ENCODE peak calls at places on chromosomes 5 and 9, in four cellular contexts. One of them, this sample, is unnamed.

GRCh38 chr5:33260098-33260497 is 180.7 kb upstream of the TARS1 start:
- DNase-seq in epithelial cell of prostate: no peak
- DNase-seq in heart right ventricle: no peak
- DNase-seq in substantia nigra: no peak
- DNase-seq in this sample: no peak

GRCh38 chr5:148836272-148837250 is 10.2 kb downstream of the ADRB2 start:
- DNase-seq in epithelial cell of prostate: no peak
- DNase-seq in heart right ventricle: no peak
- DNase-seq in substantia nigra: no peak
- DNase-seq in this sample: no peak

GRCh38 chr5:81247441-81247972 is 14.4 kb downstream of the CKMT2 start:
- DNase-seq in epithelial cell of prostate: no peak
- DNase-seq in heart right ventricle: no peak
- DNase-seq in substantia nigra: no peak
- DNase-seq in this sample: no peak

GRCh38 chr5:123359454-123359853 is 63.7 kb downstream of the CEP120 start:
- DNase-seq in epithelial cell of prostate: no peak
- DNase-seq in heart right ventricle: no peak
- DNase-seq in substantia nigra: no peak
- DNase-seq in this sample: no peak

GRCh38 chr5:43274435-43275114 is 38.6 kb downstream of the HMGCS1 start:
- DNase-seq in epithelial cell of prostate: no peak
- DNase-seq in heart right ventricle: no peak
- DNase-seq in substantia nigra: no peak
- DNase-seq in this sample: no peak

GRCh38 chr5:63131618-63132285 is 553.1 kb downstream of the LRRC70 start:
- DNase-seq in epithelial cell of prostate: peak; percentile 69
- DNase-seq in heart right ventricle: no peak
- DNase-seq in substantia nigra: no peak
- DNase-seq in this sample: no peak

GRCh38 chr9:121684381-121685145 is 33.1 kb downstream of the DAB2IP start:
- DNase-seq in epithelial cell of prostate: no peak
- DNase-seq in heart right ventricle: no peak
- DNase-seq in substantia nigra: no peak
- DNase-seq in this sample: no peak

GRCh38 chr5:110402562-110402961 is 323.9 kb downstream of the TMEM232 start:
- DNase-seq in epithelial cell of prostate: no peak
- DNase-seq in heart right ventricle: no peak
- DNase-seq in substantia nigra: no peak
- DNase-seq in this sample: no peak

GRCh38 chr5:124570285-124571035 is 176.0 kb downstream of the ZNF608 start:
- DNase-seq in epithelial cell of prostate: no peak
- DNase-seq in heart right ventricle: no peak
- DNase-seq in substantia nigra: no peak
- DNase-seq in this sample: no peak

GRCh38 chr9:134307223-134307600 is 19.0 kb upstream of the RXRA start:
- DNase-seq in epithelial cell of prostate: no peak
- DNase-seq in heart right ventricle: no peak
- DNase-seq in substantia nigra: no peak
- DNase-seq in this sample: no peak

GRCh38 chr5:113020461-113021273 is 44.1 kb downstream of the DCP2 start:
- DNase-seq in epithelial cell of prostate: peak; percentile 79
- DNase-seq in heart right ventricle: no peak
- DNase-seq in substantia nigra: no peak
- DNase-seq in this sample: no peak

GRCh38 chr5:51156838-51157237 is 226.4 kb upstream of the ISL1 start:
- DNase-seq in epithelial cell of prostate: no peak
- DNase-seq in heart right ventricle: no peak
- DNase-seq in substantia nigra: no peak
- DNase-seq in this sample: no peak

GRCh38 chr9:33041459-33042188 is 16.6 kb downstream of the DNAJA1 start:
- DNase-seq in epithelial cell of prostate: no peak
- DNase-seq in heart right ventricle: no peak
- DNase-seq in substantia nigra: no peak
- DNase-seq in this sample: no peak

GRCh38 chr9:130301483-130302286 is 36.1 kb downstream of the HMCN2 start:
- DNase-seq in epithelial cell of prostate: no peak
- DNase-seq in heart right ventricle: peak; percentile 84
- DNase-seq in substantia nigra: no peak
- DNase-seq in this sample: no peak

GRCh38 chr9:134493471-134494272 is 147.9 kb upstream of the COL5A1 start:
- DNase-seq in epithelial cell of prostate: no peak
- DNase-seq in heart right ventricle: no peak
- DNase-seq in substantia nigra: no peak
- DNase-seq in this sample: no peak

GRCh38 chr5:146402949-146403348 is 44.2 kb upstream of the TCERG1 start:
- DNase-seq in epithelial cell of prostate: no peak
- DNase-seq in heart right ventricle: no peak
- DNase-seq in substantia nigra: no peak
- DNase-seq in this sample: no peak

GRCh38 chr5:124754206-124754927 is 7.9 kb upstream of the ZNF608 start:
- DNase-seq in epithelial cell of prostate: no peak
- DNase-seq in heart right ventricle: no peak
- DNase-seq in substantia nigra: no peak
- DNase-seq in this sample: no peak

GRCh38 chr5:7394889-7395431 is 978 bp upstream of the ADCY2 start:
- DNase-seq in epithelial cell of prostate: no peak
- DNase-seq in heart right ventricle: no peak
- DNase-seq in substantia nigra: no peak
- DNase-seq in this sample: no peak

GRCh38 chr5:131536211-131536826 is 98.7 kb downstream of the RAPGEF6 start:
- DNase-seq in epithelial cell of prostate: no peak
- DNase-seq in heart right ventricle: no peak
- DNase-seq in substantia nigra: no peak
- DNase-seq in this sample: no peak

GRCh38 chr9:110897899-110898298 is 140.4 kb downstream of the LPAR1 start:
- DNase-seq in epithelial cell of prostate: no peak
- DNase-seq in heart right ventricle: no peak
- DNase-seq in substantia nigra: no peak
- DNase-seq in this sample: no peak

GRCh38 chr9:88984543-88984883 is 6.8 kb upstream of the S1PR3 start:
- DNase-seq in epithelial cell of prostate: peak; percentile 68
- DNase-seq in heart right ventricle: no peak
- DNase-seq in substantia nigra: no peak
- DNase-seq in this sample: no peak

GRCh38 chr5:93894471-93895354 is 153.3 kb upstream of the POU5F2 start:
- DNase-seq in epithelial cell of prostate: no peak
- DNase-seq in heart right ventricle: no peak
- DNase-seq in substantia nigra: no peak
- DNase-seq in this sample: no peak

GRCh38 chr9:110669439-110669838 is 848 bp downstream of the MUSK start:
- DNase-seq in epithelial cell of prostate: no peak
- DNase-seq in heart right ventricle: no peak
- DNase-seq in substantia nigra: no peak
- DNase-seq in this sample: no peak

GRCh38 chr5:152113401-152113800 is 188.8 kb upstream of the GLRA1 start:
- DNase-seq in epithelial cell of prostate: no peak
- DNase-seq in heart right ventricle: no peak
- DNase-seq in substantia nigra: no peak
- DNase-seq in this sample: no peak

This sample was measured in frontal cortex.